ENCODE peak calls at places on chromosomes 12 and 14, in seven cellular contexts. One of them, this sample, is unnamed.

GRCh38 chr12:46221255-46222128 is 47.4 kb downstream of the SLC38A1 start:
- DNase-seq in foreskin fibroblast: peak
- DNase-seq in esophagus squamous epithelium: no peak
- DNase-seq in lung: no peak
- DNase-seq in IMR-90: peak
- DNase-seq in GM10248: no peak
- DNase-seq in left ventricle myocardium inferior: no peak
- DNase-seq in this sample: no peak

GRCh38 chr12:94157891-94158495 is 9.6 kb downstream of the PLXNC1 start:
- DNase-seq in foreskin fibroblast: no peak
- DNase-seq in esophagus squamous epithelium: no peak
- DNase-seq in lung: no peak
- DNase-seq in IMR-90: no peak
- DNase-seq in GM10248: peak
- DNase-seq in left ventricle myocardium inferior: no peak
- DNase-seq in this sample: no peak

GRCh38 chr12:69987453-69988102 is 162.6 kb downstream of the MYRFL start:
- DNase-seq in foreskin fibroblast: peak
- DNase-seq in esophagus squamous epithelium: no peak
- DNase-seq in lung: no peak
- DNase-seq in IMR-90: peak
- DNase-seq in GM10248: no peak
- DNase-seq in left ventricle myocardium inferior: no peak
- DNase-seq in this sample: no peak

GRCh38 chr12:64790166-64790565 is 31.0 kb upstream of the GNS start:
- DNase-seq in foreskin fibroblast: no peak
- DNase-seq in esophagus squamous epithelium: no peak
- DNase-seq in lung: no peak
- DNase-seq in IMR-90: no peak
- DNase-seq in GM10248: no peak
- DNase-seq in left ventricle myocardium inferior: no peak
- DNase-seq in this sample: no peak

GRCh38 chr14:99522457-99522891 is 41.3 kb downstream of the CCNK start:
- DNase-seq in foreskin fibroblast: peak
- DNase-seq in esophagus squamous epithelium: no peak
- DNase-seq in lung: no peak
- DNase-seq in IMR-90: peak
- DNase-seq in GM10248: no peak
- DNase-seq in left ventricle myocardium inferior: peak
- DNase-seq in this sample: no peak

GRCh38 chr14:39218171-39218769 is 15.4 kb upstream of the MIA2 start:
- DNase-seq in foreskin fibroblast: peak
- DNase-seq in esophagus squamous epithelium: no peak
- DNase-seq in lung: no peak
- DNase-seq in IMR-90: peak
- DNase-seq in GM10248: no peak
- DNase-seq in left ventricle myocardium inferior: no peak
- DNase-seq in this sample: no peak

GRCh38 chr12:121990692-121991603 is 30.7 kb upstream of the BCL7A start:
- DNase-seq in foreskin fibroblast: peak
- DNase-seq in esophagus squamous epithelium: no peak
- DNase-seq in lung: peak
- DNase-seq in IMR-90: peak
- DNase-seq in GM10248: peak
- DNase-seq in left ventricle myocardium inferior: no peak
- DNase-seq in this sample: no peak

GRCh38 chr12:40580346-40580745 is 111.9 kb upstream of the CNTN1 start:
- DNase-seq in foreskin fibroblast: no peak
- DNase-seq in esophagus squamous epithelium: no peak
- DNase-seq in lung: no peak
- DNase-seq in IMR-90: no peak
- DNase-seq in GM10248: no peak
- DNase-seq in left ventricle myocardium inferior: no peak
- DNase-seq in this sample: no peak

GRCh38 chr14:102591372-102591943 is 991 bp upstream of the RCOR1 start:
- DNase-seq in foreskin fibroblast: peak
- DNase-seq in esophagus squamous epithelium: no peak
- DNase-seq in lung: peak
- DNase-seq in IMR-90: peak
- DNase-seq in GM10248: no peak
- DNase-seq in left ventricle myocardium inferior: peak
- DNase-seq in this sample: no peak

GRCh38 chr12:91381309-91381804 is 198.7 kb upstream of the DCN start:
- DNase-seq in foreskin fibroblast: peak
- DNase-seq in esophagus squamous epithelium: no peak
- DNase-seq in lung: peak
- DNase-seq in IMR-90: peak
- DNase-seq in GM10248: peak
- DNase-seq in left ventricle myocardium inferior: peak
- DNase-seq in this sample: no peak
- TF ChIP-seq CTCF in foreskin fibroblast: no peak
- TF ChIP-seq CTCF in esophagus squamous epithelium: no peak
- TF ChIP-seq CTCF in lung: no peak
- TF ChIP-seq CTCF in IMR-90: no peak
- TF ChIP-seq CTCF in GM10248: no peak
- TF ChIP-seq CTCF in left ventricle myocardium inferior: no peak
- TF ChIP-seq CTCF in this sample: no peak

GRCh38 chr14:80865565-80865964 is 76.0 kb downstream of the CEP128 start:
- DNase-seq in foreskin fibroblast: peak
- DNase-seq in esophagus squamous epithelium: no peak
- DNase-seq in lung: no peak
- DNase-seq in IMR-90: no peak
- DNase-seq in GM10248: no peak
- DNase-seq in left ventricle myocardium inferior: no peak
- DNase-seq in this sample: no peak

GRCh38 chr14:80867798-80868197 is 73.7 kb downstream of the CEP128 start:
- DNase-seq in foreskin fibroblast: no peak
- DNase-seq in esophagus squamous epithelium: no peak
- DNase-seq in lung: no peak
- DNase-seq in IMR-90: no peak
- DNase-seq in GM10248: no peak
- DNase-seq in left ventricle myocardium inferior: no peak
- DNase-seq in this sample: no peak

GRCh38 chr14:80867091-80867490 is 74.4 kb downstream of the CEP128 start:
- DNase-seq in foreskin fibroblast: peak
- DNase-seq in esophagus squamous epithelium: no peak
- DNase-seq in lung: no peak
- DNase-seq in IMR-90: peak
- DNase-seq in GM10248: no peak
- DNase-seq in left ventricle myocardium inferior: no peak
- DNase-seq in this sample: no peak

DNA sequence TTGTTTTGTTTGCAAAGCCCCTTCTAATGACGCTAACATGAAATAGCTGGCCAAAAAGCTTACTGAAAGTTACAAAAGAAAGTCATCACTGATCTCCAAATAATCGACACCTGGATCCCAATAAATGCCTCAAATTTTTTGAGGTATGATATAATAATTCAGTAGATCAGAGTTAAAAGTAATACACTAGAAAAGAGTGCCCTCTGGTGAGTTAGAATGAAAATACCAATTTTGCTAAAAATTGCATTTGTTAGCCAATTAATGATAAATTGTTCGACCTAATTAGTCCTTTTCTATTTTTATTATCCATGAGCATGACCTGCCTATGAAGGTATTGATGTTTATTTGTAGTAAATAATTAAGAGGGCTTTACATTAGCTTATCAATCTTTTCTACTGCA is 78.6 kb downstream of the CEP128 start:
- DNase-seq in foreskin fibroblast: peak
- DNase-seq in esophagus squamous epithelium: no peak
- DNase-seq in lung: no peak
- DNase-seq in IMR-90: no peak
- DNase-seq in GM10248: no peak
- DNase-seq in left ventricle myocardium inferior: no peak
- DNase-seq in this sample: no peak
- TF ChIP-seq CTCF in foreskin fibroblast: peak
- TF ChIP-seq CTCF in esophagus squamous epithelium: no peak
- TF ChIP-seq CTCF in lung: no peak
- TF ChIP-seq CTCF in IMR-90: peak
- TF ChIP-seq CTCF in GM10248: no peak
- TF ChIP-seq CTCF in left ventricle myocardium inferior: no peak
- TF ChIP-seq CTCF in this sample: no peak

GRCh38 chr12:8914716-8915526 is 612 bp downstream of the PHC1 start:
- DNase-seq in foreskin fibroblast: peak
- DNase-seq in esophagus squamous epithelium: no peak
- DNase-seq in lung: peak
- DNase-seq in IMR-90: peak
- DNase-seq in GM10248: peak
- DNase-seq in left ventricle myocardium inferior: peak
- DNase-seq in this sample: peak

GRCh38 chr12:8911606-8912268 is 2.6 kb upstream of the PHC1 start:
- DNase-seq in foreskin fibroblast: no peak
- DNase-seq in esophagus squamous epithelium: no peak
- DNase-seq in lung: no peak
- DNase-seq in IMR-90: no peak
- DNase-seq in GM10248: no peak
- DNase-seq in left ventricle myocardium inferior: no peak
- DNase-seq in this sample: no peak

GRCh38 chr12:8913702-8914032 is 642 bp upstream of the PHC1 start:
- DNase-seq in foreskin fibroblast: no peak
- DNase-seq in esophagus squamous epithelium: no peak
- DNase-seq in lung: no peak
- DNase-seq in IMR-90: no peak
- DNase-seq in GM10248: no peak
- DNase-seq in left ventricle myocardium inferior: no peak
- DNase-seq in this sample: no peak

GRCh38 chr12:8909752-8910151 is 4.6 kb upstream of the PHC1 start:
- DNase-seq in foreskin fibroblast: no peak
- DNase-seq in esophagus squamous epithelium: no peak
- DNase-seq in lung: no peak
- DNase-seq in IMR-90: no peak
- DNase-seq in GM10248: no peak
- DNase-seq in left ventricle myocardium inferior: no peak
- DNase-seq in this sample: no peak

DNA sequence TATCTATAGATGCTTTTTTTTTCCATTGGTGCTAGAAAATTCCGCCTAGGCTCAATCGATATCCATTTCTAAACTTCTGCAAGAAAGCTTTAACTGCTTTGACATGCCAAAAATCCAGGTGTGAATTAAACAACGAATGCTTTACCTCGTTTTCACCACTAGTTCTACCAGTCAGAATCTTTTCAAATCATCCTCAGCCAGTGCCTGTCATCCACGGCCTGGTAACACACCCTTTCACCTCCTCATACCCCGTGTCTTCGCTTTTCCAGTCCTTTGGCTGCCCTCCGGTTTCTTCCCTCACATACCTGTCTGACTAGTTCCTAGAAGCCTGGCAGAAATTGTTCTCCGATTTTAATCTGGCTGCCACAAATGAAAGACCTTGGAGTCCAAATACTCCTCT is 1.4 kb upstream of the PHC1 start:
- DNase-seq in foreskin fibroblast: no peak
- DNase-seq in esophagus squamous epithelium: no peak
- DNase-seq in lung: no peak
- DNase-seq in IMR-90: no peak
- DNase-seq in GM10248: no peak
- DNase-seq in left ventricle myocardium inferior: no peak
- DNase-seq in this sample: no peak
- TF ChIP-seq CTCF in foreskin fibroblast: no peak
- TF ChIP-seq CTCF in esophagus squamous epithelium: peak
- TF ChIP-seq CTCF in lung: no peak
- TF ChIP-seq CTCF in IMR-90: no peak
- TF ChIP-seq CTCF in GM10248: no peak
- TF ChIP-seq CTCF in left ventricle myocardium inferior: no peak
- TF ChIP-seq CTCF in this sample: no peak

DNA sequence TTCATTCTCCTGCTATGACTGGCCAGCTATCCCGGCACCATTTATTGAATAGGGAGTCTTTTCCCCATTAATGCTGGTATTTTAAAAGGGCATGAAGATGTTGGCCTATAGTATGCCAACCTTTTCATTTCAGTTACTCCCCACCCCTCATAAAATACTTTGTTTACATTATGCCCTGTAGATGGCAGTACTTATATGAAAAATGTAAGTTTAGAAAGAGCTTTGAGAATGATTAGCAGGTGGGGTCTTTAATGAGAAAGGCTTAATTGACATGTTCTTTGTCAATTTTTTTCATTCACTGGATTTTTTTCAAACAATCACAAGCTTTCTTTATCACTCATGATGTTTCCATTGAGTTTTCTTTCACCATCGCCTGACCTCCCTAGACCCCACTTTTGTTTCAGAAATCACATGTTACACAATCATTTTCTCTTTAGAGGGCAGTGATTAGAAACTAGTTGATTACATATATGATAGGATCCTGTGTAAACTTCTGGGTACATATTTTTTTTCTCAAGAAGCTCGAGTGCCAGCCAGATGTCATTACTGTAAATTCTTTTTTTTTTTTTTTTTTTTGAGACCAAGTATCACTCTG is 62.6 kb upstream of the PSMA6 start:
- DNase-seq in foreskin fibroblast: no peak
- DNase-seq in esophagus squamous epithelium: no peak
- DNase-seq in lung: no peak
- DNase-seq in IMR-90: no peak
- DNase-seq in GM10248: peak
- DNase-seq in left ventricle myocardium inferior: no peak
- DNase-seq in this sample: no peak
- TF ChIP-seq CTCF in foreskin fibroblast: no peak
- TF ChIP-seq CTCF in esophagus squamous epithelium: peak
- TF ChIP-seq CTCF in lung: no peak
- TF ChIP-seq CTCF in IMR-90: no peak
- TF ChIP-seq CTCF in GM10248: peak
- TF ChIP-seq CTCF in left ventricle myocardium inferior: peak
- TF ChIP-seq CTCF in this sample: no peak

GRCh38 chr12:82758743-82759142 is 72.0 kb downstream of the TMTC2 start:
- DNase-seq in foreskin fibroblast: no peak
- DNase-seq in esophagus squamous epithelium: no peak
- DNase-seq in lung: no peak
- DNase-seq in IMR-90: no peak
- DNase-seq in GM10248: no peak
- DNase-seq in left ventricle myocardium inferior: no peak
- DNase-seq in this sample: no peak
- TF ChIP-seq CTCF in foreskin fibroblast: no peak
- TF ChIP-seq CTCF in esophagus squamous epithelium: no peak
- TF ChIP-seq CTCF in lung: no peak
- TF ChIP-seq CTCF in IMR-90: no peak
- TF ChIP-seq CTCF in GM10248: no peak
- TF ChIP-seq CTCF in left ventricle myocardium inferior: no peak
- TF ChIP-seq CTCF in this sample: no peak

This sample was measured in activated B cell treated with CpG ODN at 0.5 μM for 24 hours.